ENCODE peak calls at places on chromosomes 6 and 20, in six cellular contexts. N is ovary; A is activated CD8-positive, alpha-beta memory T cell treated with anti-CD3 and anti-CD28 coated beads for 1 hour; S is H7; I is transverse colon; C is NCI-H1694 treated with DMSO at 0.1 percent for 48 hours. H is an unnamed sample.
A peak's percentile ranks its signal among the peaks of the same experiment; 100 is the strongest.

GRCh38 chr20:44540834-44541233 is 19.0 kb upstream of the SERINC3 start:
- DNase-seq in N (no peak), A (no peak), S (no peak), I (no peak), C (no peak), H (peak; percentile 23)

GRCh38 chr6:122187186-122187585 is 212.3 kb upstream of the HSF2 start:
- DNase-seq in N (no peak), A (no peak), S (no peak), I (no peak), C (no peak), H (no peak)

GRCh38 chr6:83974409-83975050 is 59.0 kb upstream of the MRAP2 start:
- DNase-seq in N (no peak), A (no peak), S (no peak), I (no peak), C (no peak), H (no peak)

GRCh38 chr6:165986647-165987482 is 180.8 kb downstream of the TBXT start:
- DNase-seq in N (peak; percentile 63), A (no peak), S (peak; percentile 80), I (no peak), C (no peak), H (no peak)

GRCh38 chr20:10925767-10926166 is 252.0 kb upstream of the JAG1 start:
- DNase-seq in N (no peak), A (no peak), S (no peak), I (no peak), C (no peak), H (no peak)

GRCh38 chr20:4325548-4326187 is 310.3 kb upstream of the RNF24 start:
- DNase-seq in N (no peak), A (no peak), S (no peak), I (no peak), C (no peak), H (no peak)

GRCh38 chr6:119459207-119459974 is 109.8 kb upstream of the MAN1A1 start:
- DNase-seq in N (no peak), A (no peak), S (no peak), I (no peak), C (no peak), H (no peak)

GRCh38 chr6:31575335-31575901 is at the start of gene TNF:
- DNase-seq in N (no peak), A (peak; percentile 59), S (peak; percentile 44), I (peak; percentile 68), C (no peak), H (no peak)

GRCh38 chr20:37343212-37343993 is 2.5 kb upstream of the SRC start:
- DNase-seq in N (no peak), A (no peak), S (no peak), I (peak; percentile 87), C (no peak), H (no peak)

GRCh38 chr20:10169752-10170151 is 48.9 kb upstream of the SNAP25 start:
- DNase-seq in N (no peak), A (no peak), S (no peak), I (no peak), C (no peak), H (no peak)

GRCh38 chr20:53914091-53914860 is 156.1 kb downstream of the BCAS1 start:
- DNase-seq in N (no peak), A (no peak), S (no peak), I (peak; percentile 8), C (peak; percentile 39), H (no peak)

GRCh38 chr6:33075568-33076405 is at the start of gene HLA-DPB1:
- DNase-seq in N (no peak), A (no peak), S (peak; percentile 36), I (no peak), C (no peak), H (peak; percentile 69)

GRCh38 chr20:8389381-8390368 is 257.6 kb downstream of the PLCB1 start:
- DNase-seq in N (no peak), A (no peak), S (peak; percentile 16), I (no peak), C (peak; percentile 72), H (peak; percentile 4)

GRCh38 chr6:20952605-20953004 is 418.3 kb downstream of the CDKAL1 start:
- DNase-seq in N (no peak), A (no peak), S (no peak), I (no peak), C (no peak), H (peak; percentile 50)

GRCh38 chr6:12309070-12309469 is 18.9 kb downstream of the EDN1 start:
- DNase-seq in N (no peak), A (no peak), S (no peak), I (no peak), C (no peak), H (no peak)

GRCh38 chr6:105821027-105821426 is 265.1 kb upstream of the PRDM1 start:
- DNase-seq in N (no peak), A (no peak), S (no peak), I (no peak), C (no peak), H (no peak)

GRCh38 chr20:20267685-20268429 is 100.0 kb upstream of the INSM1 start:
- DNase-seq in N (no peak), A (no peak), S (peak; percentile 32), I (no peak), C (peak; percentile 73), H (no peak)

GRCh38 chr20:34324541-34324940 is 21.4 kb upstream of the AHCY start:
- DNase-seq in N (no peak), A (no peak), S (no peak), I (no peak), C (no peak), H (no peak)

GRCh38 chr6:157226026-157226639 is 97.2 kb downstream of the TMEM242 start:
- DNase-seq in N (peak; percentile 72), A (no peak), S (no peak), I (no peak), C (no peak), H (no peak)

GRCh38 chr6:114194362-114195343 is 148.2 kb downstream of the HS3ST5 start:
- DNase-seq in N (no peak), A (no peak), S (no peak), I (no peak), C (no peak), H (no peak)

GRCh38 chr20:19265646-19266374 is 53.4 kb downstream of the SLC24A3 start:
- DNase-seq in N (no peak), A (no peak), S (peak; percentile 92), I (no peak), C (no peak), H (no peak)

GRCh38 chr6:158053377-158054313 is 72.0 kb downstream of the SYNJ2 start:
- DNase-seq in N (no peak), A (no peak), S (no peak), I (no peak), C (no peak), H (no peak)

GRCh38 chr6:30882764-30883475 is 1.4 kb upstream of the DDR1 start:
- DNase-seq in N (peak; percentile 56), A (no peak), S (peak; percentile 94), I (peak; percentile 84), C (no peak), H (no peak)

GRCh38 chr20:2652724-2653510 is 485 bp downstream of the NOP56 start:
- DNase-seq in N (no peak), A (no peak), S (peak; percentile 72), I (peak; percentile 12), C (no peak), H (no peak)

GRCh38 chr6:145115638-145116037 is 619.7 kb downstream of the EPM2A start:
- DNase-seq in N (no peak), A (no peak), S (no peak), I (no peak), C (no peak), H (no peak)